ENCODE peak calls at places on chromosome 3, in six cellular contexts. N, L, U, Q, H and J are unnamed samples.
A peak's percentile ranks its signal among the peaks of the same experiment; 100 is the strongest.

GRCh38 chr3:29486087-29486486 is 205.2 kb downstream of the RBMS3 start:
- DNase-seq in U (no peak), Q (no peak), H (peak; percentile 54), N (peak; percentile 30), L (no peak), J (no peak)

GRCh38 chr3:56629044-56629443 is 54.0 kb downstream of the TASOR start:
- DNase-seq in L (no peak), Q (no peak), H (no peak), U (no peak), N (peak; percentile 3), J (no peak)

GRCh38 chr3:177419904-177420601 is 222.8 kb upstream of the TBL1XR1 start:
- DNase-seq in H (peak; percentile 50), U (no peak), L (no peak), N (no peak), Q (no peak), J (no peak)

GRCh38 chr3:149330609-149331008 is 2.8 kb downstream of the TM4SF18 start:
- DNase-seq in L (peak; percentile 51), H (no peak), N (no peak), Q (no peak), U (no peak), J (peak; percentile 21)

GRCh38 chr3:29057326-29057725 is 223.5 kb upstream of the RBMS3 start:
- DNase-seq in L (no peak), H (no peak), Q (no peak), N (no peak), U (no peak), J (no peak)

GRCh38 chr3:20054549-20054987 is 14.3 kb downstream of the KAT2B start:
- DNase-seq in Q (no peak), U (peak; percentile 26), L (no peak), H (peak; percentile 84), N (peak; percentile 82), J (peak; percentile 36)

GRCh38 chr3:124714218-124714853 is 15.9 kb upstream of the UMPS start:
- DNase-seq in H (no peak), Q (no peak), N (no peak), U (no peak), L (no peak), J (no peak)

GRCh38 chr3:7075901-7076300 is 215.0 kb downstream of the GRM7 start:
- DNase-seq in L (no peak), Q (no peak), N (no peak), U (no peak), H (peak; percentile 9), J (no peak)

GRCh38 chr3:27559381-27559780 is 75.2 kb upstream of the SLC4A7 start:
- DNase-seq in N (no peak), U (no peak), H (no peak), L (no peak), Q (no peak), J (no peak)

GRCh38 chr3:110685630-110686029 is 386.0 kb upstream of the NECTIN3 start:
- DNase-seq in U (no peak), N (no peak), H (no peak), L (no peak), Q (no peak), J (no peak)

GRCh38 chr3:19645093-19645492 is 288.9 kb downstream of the EFHB start:
- DNase-seq in H (peak; percentile 65), L (no peak), U (no peak), Q (no peak), N (peak; percentile 23), J (no peak)

GRCh38 chr3:17801131-17801530 is 58.7 kb upstream of the TBC1D5 start:
- DNase-seq in Q (no peak), H (no peak), N (no peak), U (no peak), L (no peak), J (no peak)

GRCh38 chr3:195906865-195907729 is 1.3 kb downstream of the TNK2 start:
- DNase-seq in H (peak; percentile 86), Q (no peak), L (peak; percentile 58), U (peak; percentile 57), N (peak; percentile 76), J (peak; percentile 44)

GRCh38 chr3:47018269-47018611 is 38.8 kb downstream of the NBEAL2 start:
- DNase-seq in U (no peak), Q (no peak), L (no peak), H (no peak), N (no peak), J (no peak)

GRCh38 chr3:23647706-23648258 is 158.0 kb upstream of the UBE2E1 start:
- DNase-seq in Q (no peak), U (no peak), H (no peak), N (no peak), L (no peak), J (no peak)

GRCh38 chr3:149152420-149152819 is 23.0 kb downstream of the HPS3 start:
- DNase-seq in L (no peak), H (peak; percentile 74), U (no peak), N (peak; percentile 51), Q (no peak), J (no peak)

GRCh38 chr3:107826727-107827126 is 264.1 kb downstream of the CD47 start:
- DNase-seq in L (no peak), U (no peak), N (no peak), H (no peak), Q (no peak), J (peak; percentile 46)

GRCh38 chr3:65265942-65266341 is 578.1 kb upstream of the ADAMTS9 start:
- DNase-seq in H (no peak), L (no peak), U (no peak), Q (no peak), N (no peak), J (no peak)